ENCODE peak calls at places on chromosomes 6 and 20, in seven cellular contexts. M is heart right ventricle, N is DND-41, B is heart left ventricle, Y is fibroblast of mammary gland, Q is epithelial cell of esophagus, G is IMR-90. F is an unnamed sample.

GRCh38 chr6:28764014-28764723 is 159.6 kb downstream of the TRIM27 start:
- DNase-seq in M (no peak), N (no peak), B (no peak), Y (no peak), Q (no peak), G (no peak), F (no peak)

GRCh38 chr6:21240709-21241108 is 352.8 kb upstream of the SOX4 start:
- DNase-seq in M (no peak), N (no peak), B (no peak), Y (peak), Q (peak), G (peak), F (no peak)

GRCh38 chr20:6140947-6141346 is 18.1 kb upstream of the FERMT1 start:
- DNase-seq in M (no peak), N (peak), B (no peak), Y (peak), Q (no peak), G (no peak), F (no peak)

GRCh38 chr6:169085466-169085865 is 168.2 kb downstream of the THBS2 start:
- DNase-seq in M (no peak), N (no peak), B (no peak), Y (no peak), Q (no peak), G (no peak), F (no peak)

GRCh38 chr6:132812255-132812732 is 2.1 kb upstream of the RPS12 start:
- DNase-seq in M (no peak), N (no peak), B (no peak), Y (peak), Q (peak), G (peak), F (no peak)

GRCh38 chr6:150069707-150070106 is 786 bp upstream of the ULBP3 start:
- DNase-seq in M (no peak), N (no peak), B (no peak), Y (no peak), Q (no peak), G (no peak), F (no peak)

GRCh38 chr6:167708501-167709094 is 118.1 kb upstream of the AFDN start:
- DNase-seq in M (no peak), N (no peak), B (no peak), Y (no peak), Q (no peak), G (no peak), F (no peak)

GRCh38 chr6:30857537-30857936 is 26.8 kb upstream of the DDR1 start:
- DNase-seq in M (no peak), N (no peak), B (no peak), Y (no peak), Q (no peak), G (no peak), F (no peak)

GRCh38 chr20:57769756-57770155 is 59.9 kb upstream of the PMEPA1 start:
- DNase-seq in M (no peak), N (no peak), B (no peak), Y (no peak), Q (no peak), G (no peak), F (peak)

GRCh38 chr20:46228671-46229070 is 79.6 kb downstream of the CDH22 start:
- DNase-seq in M (no peak), N (no peak), B (no peak), Y (no peak), Q (no peak), G (no peak), F (no peak)

GRCh38 chr6:129104560-129104959 is 221.6 kb downstream of the LAMA2 start:
- DNase-seq in M (no peak), N (no peak), B (no peak), Y (peak), Q (peak), G (no peak), F (no peak)

GRCh38 chr6:144953552-144954240 is 668.6 kb downstream of the UTRN start:
- DNase-seq in M (no peak), N (no peak), B (no peak), Y (peak), Q (peak), G (peak), F (no peak)

GRCh38 chr6:3887150-3887700 is 38.1 kb downstream of the FAM50B start:
- DNase-seq in M (peak), N (no peak), B (no peak), Y (peak), Q (peak), G (peak), F (no peak)

GRCh38 chr6:158654960-158655485 is 5.2 kb downstream of the SYTL3 start:
- DNase-seq in M (no peak), N (no peak), B (no peak), Y (peak), Q (no peak), G (peak), F (no peak)

GRCh38 chr6:18467741-18468140 is 80.6 kb downstream of the RNF144B start:
- DNase-seq in M (no peak), N (no peak), B (no peak), Y (no peak), Q (no peak), G (no peak), F (no peak)

GRCh38 chr6:129730477-129731165 is 20.6 kb upstream of the ARHGAP18 start:
- DNase-seq in M (no peak), N (peak), B (no peak), Y (peak), Q (peak), G (no peak), F (peak)

GRCh38 chr6:3769610-3770009 is 18.1 kb upstream of the PXDC1 start:
- DNase-seq in M (no peak), N (no peak), B (no peak), Y (peak), Q (peak), G (peak), F (no peak)

GRCh38 chr20:56440346-56441007 is 27.9 kb upstream of the RTF2 start:
- DNase-seq in M (no peak), N (peak), B (no peak), Y (no peak), Q (no peak), G (no peak), F (peak)

GRCh38 chr20:51262240-51262639 is 239.3 kb upstream of the KCNG1 start:
- DNase-seq in M (no peak), N (no peak), B (no peak), Y (no peak), Q (no peak), G (no peak), F (no peak)

GRCh38 chr6:14922306-14922705 is 323.6 kb upstream of the JARID2 start:
- DNase-seq in M (no peak), N (no peak), B (no peak), Y (no peak), Q (no peak), G (no peak), F (no peak)

GRCh38 chr6:99559056-99559455 is 9.4 kb downstream of the CCNC start:
- DNase-seq in M (no peak), N (no peak), B (no peak), Y (no peak), Q (no peak), G (no peak), F (no peak)
- H3K4me3 ChIP-seq in M (no peak), N (no peak), B (no peak), Y (no peak), Q (no peak), G (no peak), F (no peak)

GRCh38 chr6:64590965-64591364 is 955.4 kb downstream of the PHF3 start:
- DNase-seq in M (no peak), N (no peak), B (no peak), Y (no peak), Q (no peak), G (no peak), F (no peak)

GRCh38 chr6:64591682-64592081 is 956.1 kb downstream of the PHF3 start:
- DNase-seq in M (peak), N (no peak), B (no peak), Y (no peak), Q (no peak), G (no peak), F (no peak)

DNA sequence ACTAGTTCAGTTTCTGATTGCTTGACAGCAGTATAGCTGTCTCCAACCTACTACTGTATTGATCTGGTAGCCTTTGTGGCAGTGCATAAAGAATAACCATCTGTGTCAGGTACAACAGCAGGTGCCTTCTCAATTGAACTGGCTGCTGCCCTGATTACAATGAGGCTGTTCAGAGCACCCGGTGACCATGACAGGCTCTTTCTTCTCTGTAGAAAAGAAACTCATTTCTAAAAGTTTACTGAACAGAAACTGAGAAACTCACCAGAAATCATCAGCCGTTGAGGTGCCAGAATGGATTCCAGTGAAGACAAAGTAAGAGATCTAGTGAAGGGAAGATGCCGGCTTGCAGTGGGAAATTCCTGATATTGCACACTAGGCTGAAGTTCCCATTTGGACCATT is 954.4 kb downstream of the PHF3 start:
- DNase-seq in M (no peak), N (no peak), B (no peak), Y (no peak), Q (no peak), G (no peak), F (no peak)
- H3K4me3 ChIP-seq in M (no peak), N (no peak), B (no peak), Y (no peak), Q (no peak), G (no peak), F (no peak)

GRCh38 chr20:49394757-49395156 is 87.7 kb downstream of the KCNB1 start:
- DNase-seq in M (no peak), N (no peak), B (no peak), Y (no peak), Q (no peak), G (no peak), F (no peak)

GRCh38 chr20:49395659-49396058 is 86.8 kb downstream of the KCNB1 start:
- DNase-seq in M (no peak), N (no peak), B (no peak), Y (no peak), Q (no peak), G (no peak), F (no peak)

GRCh38 chr20:49394264-49394663 is 88.2 kb downstream of the KCNB1 start:
- DNase-seq in M (no peak), N (no peak), B (no peak), Y (peak), Q (no peak), G (peak), F (no peak)

GRCh38 chr20:49396230-49396629 is 86.2 kb downstream of the KCNB1 start:
- DNase-seq in M (no peak), N (no peak), B (no peak), Y (no peak), Q (no peak), G (no peak), F (no peak)

GRCh38 chr20:49395183-49395582 is 87.3 kb downstream of the KCNB1 start:
- DNase-seq in M (no peak), N (no peak), B (no peak), Y (peak), Q (no peak), G (no peak), F (no peak)
- H3K4me3 ChIP-seq in M (no peak), N (no peak), B (no peak), Y (no peak), Q (no peak), G (no peak), F (no peak)

GRCh38 chr20:32360333-32360634 is 2.2 kb downstream of the ASXL1 start:
- DNase-seq in M (no peak), N (no peak), B (no peak), Y (no peak), Q (no peak), G (no peak), F (no peak)
- H3K4me3 ChIP-seq in M (peak), N (no peak), B (peak), Y (peak), Q (peak), G (peak), F (no peak)

GRCh38 chr20:9532069-9532809 is 17.8 kb downstream of the LAMP5 start:
- DNase-seq in M (no peak), N (no peak), B (no peak), Y (no peak), Q (no peak), G (no peak), F (no peak)

GRCh38 chr20:9535457-9535856 is 21.1 kb downstream of the LAMP5 start:
- DNase-seq in M (no peak), N (no peak), B (no peak), Y (no peak), Q (no peak), G (no peak), F (no peak)

GRCh38 chr20:9531581-9531980 is 17.2 kb downstream of the LAMP5 start:
- DNase-seq in M (no peak), N (no peak), B (no peak), Y (no peak), Q (no peak), G (no peak), F (no peak)

GRCh38 chr20:9534025-9534424 is 19.6 kb downstream of the LAMP5 start:
- DNase-seq in M (no peak), N (no peak), B (no peak), Y (no peak), Q (no peak), G (no peak), F (no peak)
- H3K4me3 ChIP-seq in M (no peak), N (no peak), B (no peak), Y (no peak), Q (no peak), G (no peak), F (no peak)

GRCh38 chr6:134935076-134935475 is 14.8 kb downstream of the ALDH8A1 start:
- DNase-seq in M (no peak), N (no peak), B (no peak), Y (peak), Q (peak), G (peak), F (no peak)
- H3K4me3 ChIP-seq in M (no peak), N (no peak), B (no peak), Y (no peak), Q (no peak), G (no peak), F (no peak)

GRCh38 chr6:134295953-134296553 is 21.9 kb downstream of the SGK1 start:
- DNase-seq in M (peak), N (no peak), B (no peak), Y (peak), Q (peak), G (peak), F (no peak)
- H3K4me3 ChIP-seq in M (no peak), N (no peak), B (no peak), Y (no peak), Q (no peak), G (no peak), F (no peak)

DNA sequence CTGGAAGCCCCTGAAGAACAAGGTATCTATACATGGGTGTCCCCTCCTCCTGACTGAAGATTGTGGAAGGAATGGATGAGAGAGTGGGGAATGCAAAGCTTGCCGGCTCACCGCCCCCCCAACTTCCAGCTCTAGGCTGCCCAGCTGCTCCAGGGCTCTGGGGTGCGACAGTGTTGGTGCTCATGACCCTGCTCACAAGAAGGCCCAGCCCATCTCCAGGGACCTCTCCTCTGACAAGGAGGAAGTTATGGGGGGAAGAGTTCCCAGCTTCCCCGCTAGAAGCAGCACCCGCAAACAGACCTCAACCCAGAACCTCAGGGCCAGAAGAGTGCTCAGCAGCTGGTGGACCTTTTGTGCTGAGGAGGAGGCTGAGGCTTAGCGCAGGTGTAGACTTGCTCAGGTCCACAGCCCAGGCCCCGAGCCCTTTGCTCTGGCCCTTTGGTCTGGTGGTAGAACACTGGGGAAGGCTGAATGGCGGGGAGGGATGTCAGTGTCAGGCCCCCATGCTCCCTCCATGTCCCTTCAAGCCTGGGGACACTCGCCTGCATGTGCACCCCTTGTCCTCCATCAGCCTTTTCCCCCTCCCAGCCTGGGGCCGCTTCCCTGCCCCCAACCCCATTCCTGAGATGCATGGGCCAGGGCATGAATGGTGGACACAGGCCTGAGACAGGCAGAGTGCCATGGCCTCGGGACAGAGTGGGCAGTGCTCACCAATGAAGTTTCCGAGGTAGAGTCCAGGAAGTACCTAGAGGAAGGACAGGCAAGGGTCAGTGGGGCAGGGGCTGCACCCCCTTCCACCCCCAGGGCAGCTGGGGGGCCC is 1.3 kb downstream of the DUSP15 start:
- DNase-seq in M (no peak), N (no peak), B (no peak), Y (no peak), Q (no peak), G (no peak), F (no peak)
- H3K4me3 ChIP-seq in M (peak), N (no peak), B (peak), Y (no peak), Q (no peak), G (no peak), F (no peak)

GRCh38 chr6:69647726-69648125 is 149.1 kb downstream of the LMBRD1 start:
- DNase-seq in M (no peak), N (no peak), B (no peak), Y (no peak), Q (peak), G (no peak), F (no peak)
- H3K4me3 ChIP-seq in M (no peak), N (no peak), B (no peak), Y (no peak), Q (no peak), G (no peak), F (no peak)

GRCh38 chr6:116512155-116512559 is 718 bp downstream of the CALHM5 start:
- DNase-seq in M (no peak), N (no peak), B (no peak), Y (peak), Q (no peak), G (no peak), F (no peak)
- H3K4me3 ChIP-seq in M (peak), N (no peak), B (peak), Y (peak), Q (no peak), G (peak), F (no peak)

F was measured in Jurkat, Clone E6-1.